ENCODE peak calls at places on chromosomes 12 and 14, in five cellular contexts. X is activated T-cell treated with anti-CD3 and anti-CD28 coated beads for 1 hour; Z is tibial artery; J is stimulated activated CD4-positive, alpha-beta T cell treated with anti-CD3 and anti-CD28 coated beads, Interleukin-1b, Interleukin-23, amount 100 ng/mL, for 24 hours; G is epithelial cell of esophagus. Q is an unnamed sample.

GRCh38 chr14:68283378-68284123 is 464.0 kb downstream of the RAD51B start:
- DNase-seq in X (peak), Z (no peak), J (peak), G (no peak), Q (no peak)

GRCh38 chr12:12819752-12820311 is 6.7 kb downstream of the DDX47 start:
- DNase-seq in X (no peak), Z (no peak), J (no peak), G (peak), Q (no peak)

GRCh38 chr14:86675059-86675458 is 1145.1 kb downstream of the FLRT2 start:
- DNase-seq in X (no peak), Z (no peak), J (no peak), G (no peak), Q (no peak)

GRCh38 chr14:98259881-98260280 is 1012.1 kb downstream of the BCL11B start:
- DNase-seq in X (no peak), Z (no peak), J (no peak), G (peak), Q (no peak)

GRCh38 chr14:105577339-105577861 is 51.0 kb downstream of the TMEM121 start:
- DNase-seq in X (no peak), Z (no peak), J (no peak), G (no peak), Q (no peak)

GRCh38 chr12:19410211-19410610 is 29.1 kb upstream of the AEBP2 start:
- DNase-seq in X (no peak), Z (no peak), J (no peak), G (no peak), Q (no peak)

GRCh38 chr12:96294831-96295230 is 100.7 kb downstream of the ELK3 start:
- DNase-seq in X (no peak), Z (no peak), J (no peak), G (no peak), Q (no peak)

GRCh38 chr12:105461276-105461975 is 130.9 kb downstream of the C12orf75 start:
- DNase-seq in X (no peak), Z (no peak), J (no peak), G (no peak), Q (no peak)

GRCh38 chr12:13196302-13196921 is at the start of gene EMP1:
- DNase-seq in X (peak), Z (peak), J (peak), G (peak), Q (no peak)

GRCh38 chr14:101173698-101174521 is 270.4 kb upstream of the RTL1 start:
- DNase-seq in X (no peak), Z (no peak), J (no peak), G (no peak), Q (no peak)

GRCh38 chr12:116319851-116320621 is 42.5 kb upstream of the MED13L start:
- DNase-seq in X (no peak), Z (peak), J (peak), G (peak), Q (no peak)

GRCh38 chr14:62431496-62431895 is 613.8 kb downstream of the KCNH5 start:
- DNase-seq in X (no peak), Z (no peak), J (no peak), G (no peak), Q (no peak)

Q was measured in NCI-H1930.